ENCODE peak calls at places on chromosomes 11 and 22, in six cellular contexts. W, H, Z, V, B and K are unnamed samples.

GRCh38 chr11:99015634-99016454 is 4.9 kb upstream of the CNTN5 start:
- DNase-seq in V (no peak), Z (no peak), B (no peak), W (peak), H (peak), K (peak)

GRCh38 chr11:13221722-13222121 is 55.9 kb upstream of the BMAL1 start:
- DNase-seq in B (no peak), H (no peak), W (no peak), V (no peak), Z (no peak), K (no peak)

GRCh38 chr11:72779495-72780128 is 14.2 kb downstream of the STARD10 start:
- DNase-seq in Z (no peak), V (no peak), B (no peak), W (no peak), H (no peak), K (no peak)

GRCh38 chr11:10930224-10930960 is 72.5 kb upstream of the ZBED5 start:
- DNase-seq in B (no peak), Z (no peak), H (no peak), V (peak), W (peak), K (no peak)

GRCh38 chr22:37207981-37208380 is 4.3 kb downstream of the SSTR3 start:
- DNase-seq in Z (no peak), B (no peak), H (no peak), V (no peak), W (no peak), K (no peak)

GRCh38 chr11:59097113-59097708 is 9.8 kb upstream of the FAM111B start:
- DNase-seq in W (peak), Z (peak), V (peak), H (peak), B (no peak), K (peak)

GRCh38 chr11:1890856-1891830 is 552 bp downstream of the PRR33 start:
- DNase-seq in W (no peak), H (no peak), V (no peak), Z (peak), B (peak), K (no peak)

GRCh38 chr22:44847892-44848291 is 95.5 kb downstream of the ARHGAP8 start:
- DNase-seq in B (no peak), H (no peak), W (no peak), Z (no peak), V (no peak), K (no peak)

GRCh38 chr11:14381968-14382367 is 23.0 kb upstream of the RRAS2 start:
- DNase-seq in H (no peak), B (no peak), V (no peak), Z (no peak), W (no peak), K (no peak)

GRCh38 chr11:36478700-36479329 is 31.3 kb downstream of the TRAF6 start:
- DNase-seq in W (peak), B (no peak), Z (no peak), H (no peak), V (peak), K (peak)

GRCh38 chr11:60594998-60595637 is 79.9 kb downstream of the MS4A13 start:
- DNase-seq in W (no peak), H (no peak), B (no peak), V (no peak), Z (no peak), K (no peak)

GRCh38 chr22:44881246-44881600 is 128.6 kb downstream of the PHF21B start:
- DNase-seq in Z (no peak), H (no peak), B (no peak), W (no peak), V (no peak), K (no peak)

GRCh38 chr11:97860237-97860636 is 1160.5 kb upstream of the CNTN5 start:
- DNase-seq in W (no peak), Z (no peak), V (no peak), H (no peak), B (no peak), K (no peak)

GRCh38 chr11:134939905-134940304 is 527.9 kb upstream of the B3GAT1 start:
- DNase-seq in H (no peak), B (peak), W (no peak), V (peak), Z (no peak), K (no peak)

GRCh38 chr11:2097356-2097997 is 41.7 kb downstream of the IGF2 start:
- DNase-seq in Z (peak), V (no peak), W (peak), H (no peak), B (peak), K (no peak)

GRCh38 chr11:62574363-62575057 is 819 bp upstream of the EEF1G start:
- DNase-seq in W (peak), H (no peak), B (peak), V (peak), Z (peak), K (no peak)

GRCh38 chr11:14372011-14372410 is 13.0 kb upstream of the RRAS2 start:
- DNase-seq in Z (no peak), H (no peak), B (no peak), V (no peak), W (no peak), K (no peak)

GRCh38 chr11:18479063-18479462 is 23.4 kb downstream of the LDHAL6A start:
- DNase-seq in V (no peak), Z (no peak), B (no peak), H (no peak), W (no peak), K (no peak)

GRCh38 chr11:119335091-119335654 is 846 bp downstream of the RNF26 start:
- DNase-seq in B (no peak), W (no peak), Z (peak), V (no peak), H (no peak), K (no peak)

GRCh38 chr11:35138949-35139881 is at the start of gene CD44:
- DNase-seq in V (peak), B (peak), H (no peak), Z (peak), W (peak), K (peak)

GRCh38 chr11:11857769-11858168 is 16.0 kb downstream of the USP47 start:
- DNase-seq in Z (no peak), V (no peak), H (no peak), W (peak), B (no peak), K (no peak)

GRCh38 chr11:74338963-74339362 is 27.5 kb upstream of the P4HA3 start:
- DNase-seq in W (no peak), Z (no peak), V (no peak), H (no peak), B (no peak), K (no peak)

GRCh38 chr11:27882066-27882697 is 181.9 kb upstream of the BDNF start:
- DNase-seq in H (no peak), V (no peak), W (no peak), B (no peak), Z (no peak), K (no peak)

GRCh38 chr11:118648291-118648690 is 31.2 kb downstream of the TREH start:
- DNase-seq in B (peak), H (no peak), V (no peak), W (no peak), Z (peak), K (no peak)

GRCh38 chr11:124670732-124671131 is 2.8 kb downstream of the SIAE start:
- DNase-seq in V (peak), B (no peak), H (no peak), W (peak), Z (no peak), K (no peak)

GRCh38 chr22:28903080-28903479 is 19.7 kb downstream of the ZNRF3 start:
- DNase-seq in W (no peak), B (no peak), V (no peak), H (no peak), Z (no peak), K (no peak)

GRCh38 chr11:113198907-113199660 is 115.3 kb upstream of the TTC12 start:
- DNase-seq in W (no peak), B (no peak), H (no peak), Z (no peak), V (no peak), K (no peak)

GRCh38 chr22:42431401-42432019 is 693 bp downstream of the NFAM1 start:
- DNase-seq in Z (no peak), H (no peak), B (no peak), W (no peak), V (no peak), K (no peak)

GRCh38 chr22:39431821-39432251 is 25.0 kb upstream of the MGAT3 start:
- DNase-seq in V (no peak), W (no peak), Z (no peak), H (no peak), B (peak), K (no peak)
- H3K4me3 ChIP-seq in V (no peak), W (no peak), Z (no peak), H (no peak), B (no peak), K (no peak)

DNA sequence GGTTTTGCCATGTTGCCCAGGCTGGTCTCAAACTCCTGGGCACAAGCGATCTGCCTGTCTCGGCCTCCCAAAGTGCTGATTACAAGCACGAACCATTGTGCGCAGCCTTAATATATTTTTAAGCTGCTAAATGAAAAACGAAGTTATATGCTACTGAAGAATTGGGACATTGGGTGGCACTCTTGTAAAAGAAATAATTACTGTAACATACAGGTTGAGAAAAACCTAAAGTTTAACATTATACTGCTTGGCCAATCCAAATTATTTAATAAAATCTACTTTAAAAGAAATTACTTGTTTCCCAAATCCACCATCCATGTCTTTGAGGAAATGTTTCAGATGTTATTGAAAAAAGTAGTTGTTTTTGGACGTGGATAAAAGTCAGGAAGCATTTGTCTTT is 37.9 kb upstream of the ARHGAP32 start:
- DNase-seq in B (no peak), V (no peak), Z (no peak), W (no peak), H (no peak), K (no peak)
- TF ChIP-seq CTCF in B (no peak), V (peak), Z (peak), W (peak), H (no peak), K (no peak)

GRCh38 chr22:26642465-26643367 is 14.7 kb upstream of the MIAT start:
- DNase-seq in B (peak), H (no peak), V (peak), Z (no peak), W (peak), K (no peak)

GRCh38 chr22:26648011-26648497 is 9.3 kb upstream of the MIAT start:
- DNase-seq in H (no peak), W (peak), B (no peak), Z (no peak), V (peak), K (no peak)

GRCh38 chr22:26646158-26646557 is 11.2 kb upstream of the MIAT start:
- DNase-seq in W (no peak), B (no peak), H (no peak), Z (no peak), V (no peak), K (no peak)

GRCh38 chr22:26648761-26649363 is 8.5 kb upstream of the MIAT start:
- DNase-seq in V (no peak), B (no peak), W (no peak), H (no peak), Z (no peak), K (no peak)

DNA sequence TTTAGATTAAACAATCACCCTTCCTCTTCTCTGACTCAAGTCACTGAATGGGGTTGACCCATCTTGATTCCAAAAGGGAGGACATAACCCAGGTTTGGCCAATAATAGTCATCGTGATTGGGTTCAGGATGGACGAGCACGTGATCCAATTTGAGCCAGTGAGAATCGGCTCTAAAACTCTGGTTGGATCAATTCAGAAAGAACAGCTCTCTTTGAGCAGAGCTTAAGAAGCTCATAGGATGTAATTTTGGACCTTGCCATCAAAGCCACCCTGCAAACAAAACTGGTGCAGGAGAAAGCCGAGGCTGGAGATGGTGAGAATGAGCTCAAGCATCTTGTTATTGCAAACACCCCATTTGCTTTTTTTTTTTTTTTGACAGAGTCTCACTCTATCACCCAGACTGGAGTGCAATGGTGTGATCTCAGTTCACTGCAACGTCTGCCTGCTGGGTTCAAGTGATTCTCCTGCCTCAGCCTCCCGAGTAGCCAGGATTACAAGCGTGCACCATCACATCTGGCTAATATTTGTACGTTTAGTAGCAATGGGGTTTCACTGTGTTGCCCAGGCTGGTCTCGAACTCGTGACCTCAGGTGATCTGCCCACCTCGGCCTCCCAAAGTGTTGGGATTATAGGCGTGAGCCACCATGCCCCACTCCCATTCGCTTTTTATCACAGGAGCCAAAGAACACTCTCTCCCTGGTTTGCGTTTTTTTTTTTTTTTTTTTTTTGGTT is 13.9 kb upstream of the MIAT start:
- DNase-seq in Z (no peak), W (peak), B (no peak), H (no peak), V (no peak), K (no peak)
- H3K4me3 ChIP-seq in Z (no peak), W (peak), B (no peak), H (no peak), V (no peak), K (no peak)

DNA sequence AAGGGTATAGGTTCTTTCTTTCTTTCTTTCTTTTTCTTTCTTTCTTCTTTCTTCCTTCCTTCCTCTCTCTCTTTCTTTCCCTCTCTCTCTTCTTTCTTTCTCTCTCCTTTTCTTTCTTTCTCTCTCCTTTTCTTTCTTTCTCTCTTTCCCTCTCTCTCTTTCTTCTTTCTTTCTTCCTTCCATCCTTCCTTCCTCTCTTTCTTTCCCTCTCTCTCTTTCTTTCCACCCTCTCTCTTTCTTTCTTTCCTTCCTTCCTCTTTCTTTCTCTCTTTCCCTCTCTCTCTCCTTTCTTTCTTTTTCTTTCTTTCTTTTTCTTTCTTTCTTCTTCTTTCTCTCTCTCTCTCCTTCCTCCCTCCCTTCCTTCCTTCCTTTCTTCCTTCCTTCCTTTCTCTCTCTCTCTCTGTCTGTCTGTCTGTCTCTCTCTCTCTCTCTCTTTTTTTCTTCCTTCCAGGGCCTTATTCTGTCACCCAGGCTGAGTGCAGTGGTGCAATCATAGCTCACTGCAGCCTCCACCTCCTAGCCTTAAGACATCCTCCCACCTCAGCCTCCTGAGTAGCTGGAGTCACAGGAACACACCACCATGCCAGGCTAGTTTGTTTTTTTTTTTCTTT is 26.8 kb downstream of the LIF start:
- DNase-seq in W (no peak), B (no peak), H (no peak), V (peak), Z (no peak), K (no peak)
- TF ChIP-seq CTCF in W (no peak), B (no peak), H (no peak), V (no peak), Z (no peak), K (no peak)

GRCh38 chr11:120400564-120401364 is 64.6 kb downstream of the ARHGEF12 start:
- DNase-seq in Z (no peak), V (no peak), B (no peak), W (no peak), H (peak), K (peak)
- H3K4me3 ChIP-seq in Z (no peak), V (no peak), B (peak), W (no peak), H (peak), K (peak)